ENCODE peak calls at places on chromosomes 3 and 15, in four cellular contexts. One of them, this sample, is unnamed.

GRCh38 chr15:41695750-41696436 is 35.7 kb downstream of the MGA start:
- DNase-seq in HCT116: peak; percentile 24
- DNase-seq in Panc1: no peak
- DNase-seq in HepG2: peak; percentile 18
- DNase-seq in this sample: peak; percentile 55

GRCh38 chr3:81251108-81251507 is 510.3 kb downstream of the GBE1 start:
- DNase-seq in HCT116: no peak
- DNase-seq in Panc1: no peak
- DNase-seq in HepG2: no peak
- DNase-seq in this sample: no peak

GRCh38 chr3:14506626-14507344 is 33.4 kb downstream of the GRIP2 start:
- DNase-seq in HCT116: no peak
- DNase-seq in Panc1: no peak
- DNase-seq in HepG2: no peak
- DNase-seq in this sample: no peak

GRCh38 chr15:28116521-28117488 is 17.7 kb upstream of the OCA2 start:
- DNase-seq in HCT116: no peak
- DNase-seq in Panc1: no peak
- DNase-seq in HepG2: no peak
- DNase-seq in this sample: no peak

GRCh38 chr3:133292251-133292650 is 107.6 kb upstream of the BFSP2 start:
- DNase-seq in HCT116: no peak
- DNase-seq in Panc1: no peak
- DNase-seq in HepG2: no peak
- DNase-seq in this sample: no peak

GRCh38 chr3:14962762-14963161 is 15.4 kb downstream of the NR2C2 start:
- DNase-seq in HCT116: no peak
- DNase-seq in Panc1: no peak
- DNase-seq in HepG2: no peak
- DNase-seq in this sample: no peak

GRCh38 chr15:43930079-43930478 is 103.3 kb downstream of the WDR76 start:
- DNase-seq in HCT116: no peak
- DNase-seq in Panc1: no peak
- DNase-seq in HepG2: no peak
- DNase-seq in this sample: no peak

GRCh38 chr3:63914312-63914711 is 2.1 kb upstream of the SCAANT1 start:
- DNase-seq in HCT116: no peak
- DNase-seq in Panc1: no peak
- DNase-seq in HepG2: no peak
- DNase-seq in this sample: no peak

GRCh38 chr15:65042776-65043322 is 2.3 kb upstream of the SLC51B start:
- DNase-seq in HCT116: no peak
- DNase-seq in Panc1: no peak
- DNase-seq in HepG2: no peak
- DNase-seq in this sample: no peak

GRCh38 chr3:152100491-152101086 is 168.1 kb upstream of the MBNL1 start:
- DNase-seq in HCT116: no peak
- DNase-seq in Panc1: no peak
- DNase-seq in HepG2: no peak
- DNase-seq in this sample: no peak

GRCh38 chr3:45975696-45976095 is 19.9 kb downstream of the FYCO1 start:
- DNase-seq in HCT116: no peak
- DNase-seq in Panc1: no peak
- DNase-seq in HepG2: no peak
- DNase-seq in this sample: no peak

GRCh38 chr3:120931593-120931992 is 23.6 kb downstream of the STXBP5L start:
- DNase-seq in HCT116: no peak
- DNase-seq in Panc1: no peak
- DNase-seq in HepG2: no peak
- DNase-seq in this sample: no peak

GRCh38 chr3:186093271-186093900 is 15.5 kb downstream of the ETV5 start:
- DNase-seq in HCT116: no peak
- DNase-seq in Panc1: no peak
- DNase-seq in HepG2: peak; percentile 58
- DNase-seq in this sample: no peak

GRCh38 chr3:45164056-45164455 is 17.9 kb upstream of the CDCP1 start:
- DNase-seq in HCT116: no peak
- DNase-seq in Panc1: no peak
- DNase-seq in HepG2: no peak
- DNase-seq in this sample: no peak

GRCh38 chr3:156307704-156308103 is 187.3 kb downstream of the KCNAB1 start:
- DNase-seq in HCT116: no peak
- DNase-seq in Panc1: no peak
- DNase-seq in HepG2: no peak
- DNase-seq in this sample: no peak

GRCh38 chr3:39920271-39920670 is 110.9 kb downstream of the MYRIP start:
- DNase-seq in HCT116: no peak
- DNase-seq in Panc1: no peak
- DNase-seq in HepG2: no peak
- DNase-seq in this sample: no peak

GRCh38 chr15:101250331-101250730 is 1.5 kb downstream of the CHSY1 start:
- DNase-seq in HCT116: no peak
- DNase-seq in Panc1: no peak
- DNase-seq in HepG2: no peak
- DNase-seq in this sample: no peak

GRCh38 chr3:66554178-66554577 is 53.4 kb upstream of the LRIG1 start:
- DNase-seq in HCT116: no peak
- DNase-seq in Panc1: no peak
- DNase-seq in HepG2: no peak
- DNase-seq in this sample: no peak

GRCh38 chr3:90184861-90185260 is 1077.4 kb downstream of the EPHA3 start:
- DNase-seq in HCT116: no peak
- DNase-seq in Panc1: no peak
- DNase-seq in HepG2: no peak
- DNase-seq in this sample: no peak

GRCh38 chr3:188671941-188672340 is 499.8 kb upstream of the TPRG1 start:
- DNase-seq in HCT116: no peak
- DNase-seq in Panc1: no peak
- DNase-seq in HepG2: no peak
- DNase-seq in this sample: no peak

GRCh38 chr15:72585025-72585424 is 69.5 kb upstream of the GOLGA6B start:
- DNase-seq in HCT116: no peak
- DNase-seq in Panc1: no peak
- DNase-seq in HepG2: no peak
- DNase-seq in this sample: no peak

GRCh38 chr15:43266834-43267233 is at the start of gene TGM5:
- DNase-seq in HCT116: no peak
- DNase-seq in Panc1: no peak
- DNase-seq in HepG2: no peak
- DNase-seq in this sample: no peak

GRCh38 chr3:61141697-61142096 is 109.6 kb downstream of the FHIT start:
- DNase-seq in HCT116: no peak
- DNase-seq in Panc1: no peak
- DNase-seq in HepG2: no peak
- DNase-seq in this sample: no peak

GRCh38 chr15:37102315-37103021 is 2.1 kb upstream of the MEIS2 start:
- DNase-seq in HCT116: no peak
- DNase-seq in Panc1: peak; percentile 18
- DNase-seq in HepG2: no peak
- DNase-seq in this sample: peak; percentile 57

GRCh38 chr15:32781781-32782180 is 64.0 kb downstream of the GREM1 start:
- DNase-seq in HCT116: no peak
- DNase-seq in Panc1: no peak
- DNase-seq in HepG2: no peak
- DNase-seq in this sample: no peak

GRCh38 chr3:141434255-141434654 is 52.6 kb upstream of the RASA2 start:
- DNase-seq in HCT116: no peak
- DNase-seq in Panc1: no peak
- DNase-seq in HepG2: no peak
- DNase-seq in this sample: no peak

GRCh38 chr3:10205461-10206165 is 40.9 kb downstream of the IRAK2 start:
- DNase-seq in HCT116: peak; percentile 80
- DNase-seq in Panc1: peak; percentile 92
- DNase-seq in HepG2: no peak
- DNase-seq in this sample: no peak

DNA sequence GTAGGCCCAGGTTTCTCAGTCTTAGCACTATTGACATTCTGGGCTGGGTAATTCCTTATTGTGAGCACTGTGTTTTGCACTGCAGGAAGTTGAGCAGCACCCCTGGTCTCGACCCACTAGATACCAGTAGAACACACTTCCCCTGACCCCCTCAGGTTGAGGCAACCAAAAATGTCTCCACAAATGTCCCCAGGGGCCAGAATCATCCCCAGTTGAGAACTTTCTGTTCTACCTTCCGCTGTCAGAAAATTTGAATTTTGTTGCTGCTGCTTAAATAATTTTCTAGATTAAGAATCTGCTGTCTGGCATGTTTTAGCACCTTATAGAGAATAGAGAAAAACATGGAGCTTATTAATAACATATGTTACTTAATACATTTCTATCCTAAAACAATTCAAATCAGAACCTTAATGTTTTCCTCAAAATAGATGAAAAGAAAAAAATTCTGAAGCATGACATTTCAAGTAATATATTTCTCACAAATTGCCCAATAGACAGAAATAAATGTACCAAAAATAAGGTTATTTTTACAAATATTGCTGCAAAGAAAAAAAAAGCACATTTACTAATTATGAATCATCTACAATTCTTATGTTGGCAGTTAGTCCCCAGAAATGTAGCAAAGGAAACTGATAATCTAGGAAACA is 13.2 kb upstream of the THRB start:
- DNase-seq in HCT116: no peak
- DNase-seq in Panc1: no peak
- DNase-seq in HepG2: no peak
- DNase-seq in this sample: no peak
- TF ChIP-seq TCF7L2 in HCT116: no peak
- TF ChIP-seq TCF7L2 in Panc1: no peak
- TF ChIP-seq TCF7L2 in HepG2: no peak
- TF ChIP-seq TCF7L2 in this sample: no peak

DNA sequence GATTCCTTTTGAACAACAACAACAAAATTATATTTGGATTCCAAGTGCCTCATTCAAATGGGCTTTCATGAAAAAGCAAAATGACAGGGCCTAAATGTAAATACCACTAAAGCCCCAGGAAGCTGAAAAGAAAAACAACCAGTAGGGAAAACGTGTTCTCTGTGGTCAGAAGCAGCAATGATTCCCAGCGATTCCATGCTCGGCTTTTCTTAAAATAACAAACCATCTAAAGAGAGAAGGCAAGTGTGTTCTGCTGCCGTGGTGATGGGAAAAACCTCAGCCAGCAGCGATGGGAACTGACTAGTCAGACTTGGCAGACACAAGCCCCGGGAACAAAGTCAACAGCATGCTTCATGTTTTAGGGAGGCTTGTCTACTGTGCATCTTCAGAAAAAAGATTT is 153.6 kb downstream of the TNIK start:
- DNase-seq in HCT116: no peak
- DNase-seq in Panc1: no peak
- DNase-seq in HepG2: no peak
- DNase-seq in this sample: no peak
- TF ChIP-seq TCF7L2 in HCT116: no peak
- TF ChIP-seq TCF7L2 in Panc1: no peak
- TF ChIP-seq TCF7L2 in HepG2: no peak
- TF ChIP-seq TCF7L2 in this sample: no peak

GRCh38 chr3:71997066-71997653 is 212.2 kb upstream of the PROK2 start:
- DNase-seq in HCT116: no peak
- DNase-seq in Panc1: no peak
- DNase-seq in HepG2: no peak
- DNase-seq in this sample: no peak
- TF ChIP-seq TCF7L2 in HCT116: no peak
- TF ChIP-seq TCF7L2 in Panc1: no peak
- TF ChIP-seq TCF7L2 in HepG2: no peak
- TF ChIP-seq TCF7L2 in this sample: no peak

GRCh38 chr15:67927501-67928156 is 87.8 kb upstream of the RNU6-1 start:
- DNase-seq in HCT116: no peak
- DNase-seq in Panc1: no peak
- DNase-seq in HepG2: no peak
- DNase-seq in this sample: peak; percentile 49
- TF ChIP-seq TCF7L2 in HCT116: no peak
- TF ChIP-seq TCF7L2 in Panc1: peak; percentile 65
- TF ChIP-seq TCF7L2 in HepG2: no peak
- TF ChIP-seq TCF7L2 in this sample: no peak

GRCh38 chr3:72591522-72592421 is 256.5 kb downstream of the SHQ1 start:
- DNase-seq in HCT116: no peak
- DNase-seq in Panc1: no peak
- DNase-seq in HepG2: no peak
- DNase-seq in this sample: peak; percentile 65
- TF ChIP-seq TCF7L2 in HCT116: no peak
- TF ChIP-seq TCF7L2 in Panc1: no peak
- TF ChIP-seq TCF7L2 in HepG2: no peak
- TF ChIP-seq TCF7L2 in this sample: no peak